ENCODE peak calls at places on chromosomes 6 and 20, in five cellular contexts. X, W, B, P and Z are unnamed samples. For H3K4me1, the result is how much of the 10 kb centered on the place peaks cover.

GRCh38 chr20:59125909-59126308 is 37.7 kb upstream of the ZNF831 start:
- DNase-seq in B (no peak), P (no peak), W (no peak), X (no peak), Z (no peak)

GRCh38 chr6:156880913-156881312 is 103.7 kb downstream of the ARID1B start:
- DNase-seq in X (no peak), B (no peak), W (no peak), P (no peak), Z (no peak)

GRCh38 chr6:44064948-44065272 is 62.3 kb downstream of the MRPL14 start:
- DNase-seq in B (no peak), P (no peak), X (no peak), W (no peak), Z (no peak)

GRCh38 chr6:144219056-144219685 is 66.0 kb upstream of the UTRN start:
- DNase-seq in W (peak), P (no peak), X (no peak), B (no peak), Z (no peak)

GRCh38 chr20:8661229-8662023 is 407.5 kb upstream of the PLCB4 start:
- DNase-seq in B (no peak), X (no peak), W (peak), P (no peak), Z (no peak)

GRCh38 chr20:56516631-56517030 is 7.9 kb upstream of the FAM209A start:
- DNase-seq in W (no peak), X (no peak), B (no peak), P (no peak), Z (no peak)

GRCh38 chr6:141472123-141472522 is 660.6 kb upstream of the GJE1 start:
- DNase-seq in P (no peak), X (no peak), W (no peak), B (no peak), Z (no peak)

GRCh38 chr6:144268821-144269220 is 16.3 kb upstream of the UTRN start:
- DNase-seq in B (no peak), W (no peak), P (no peak), X (no peak), Z (no peak)

GRCh38 chr20:57498425-57499400 is 26.2 kb downstream of the CTCFL start:
- DNase-seq in B (no peak), X (no peak), W (peak), P (no peak), Z (peak)

GRCh38 chr6:24428615-24429014 is 25.9 kb downstream of the MRS2 start:
- DNase-seq in W (no peak), X (no peak), B (no peak), P (no peak), Z (no peak)

GRCh38 chr20:41201760-41202159 is 64.4 kb downstream of the PLCG1 start:
- DNase-seq in B (no peak), P (no peak), W (no peak), X (no peak), Z (no peak)

GRCh38 chr6:55895972-55896371 is 20.6 kb upstream of the BMP5 start:
- DNase-seq in X (no peak), W (no peak), P (no peak), B (no peak), Z (no peak)

GRCh38 chr6:163579880-163580295 is 165.4 kb downstream of the QKI start:
- DNase-seq in X (no peak), B (no peak), P (no peak), W (no peak), Z (no peak)

GRCh38 chr6:153938876-153939275 is 100.2 kb upstream of the OPRM1 start:
- DNase-seq in W (no peak), X (no peak), P (no peak), B (no peak), Z (no peak)

GRCh38 chr6:170489836-170490235 is 63.3 kb downstream of the PSMB1 start:
- DNase-seq in P (no peak), B (no peak), X (no peak), W (no peak), Z (no peak)

GRCh38 chr20:56689318-56689717 is 60.2 kb downstream of the TFAP2C start:
- DNase-seq in P (no peak), X (no peak), W (peak), B (no peak), Z (no peak)

GRCh38 chr6:138098306-138098705 is 8.9 kb downstream of the PERP start:
- DNase-seq in P (no peak), B (no peak), W (no peak), X (no peak), Z (no peak)

GRCh38 chr20:19253316-19253715 is 40.9 kb downstream of the SLC24A3 start:
- DNase-seq in X (no peak), P (no peak), W (no peak), B (no peak), Z (no peak)

GRCh38 chr6:107715523-107716321 is 108.4 kb downstream of the SCML4 start:
- DNase-seq in X (no peak), B (no peak), W (no peak), P (no peak), Z (no peak)

GRCh38 chr6:169162968-169163903 is 90.4 kb downstream of the THBS2 start:
- DNase-seq in P (no peak), W (no peak), X (no peak), B (no peak), Z (no peak)

GRCh38 chr6:157108923-157109322 is 214.4 kb downstream of the TMEM242 start:
- DNase-seq in B (no peak), X (no peak), W (no peak), P (no peak), Z (no peak)

GRCh38 chr6:3610206-3610605 is 141.3 kb downstream of the PXDC1 start:
- DNase-seq in P (no peak), B (no peak), W (peak), X (no peak), Z (no peak)

GRCh38 chr20:50107796-50108331 is 5.1 kb downstream of the UBE2V1 start:
- DNase-seq in P (no peak), X (no peak), W (no peak), B (no peak), Z (no peak)

GRCh38 chr6:19613678-19614077 is 223.5 kb upstream of the ID4 start:
- DNase-seq in W (no peak), X (no peak), P (no peak), B (no peak), Z (no peak)

GRCh38 chr6:164455835-164456234 is 853.6 kb downstream of the C6orf118 start:
- DNase-seq in W (no peak), X (no peak), B (no peak), P (no peak), Z (no peak)

GRCh38 chr6:46935687-46936086 is 13.9 kb upstream of the ADGRF5 start:
- DNase-seq in P (no peak), W (no peak), B (no peak), X (no peak), Z (no peak)

GRCh38 chr6:140960566-140960965 is 1172.2 kb upstream of the GJE1 start:
- DNase-seq in W (no peak), X (no peak), P (no peak), B (no peak), Z (no peak)

GRCh38 chr20:46400828-46401477 is 5.5 kb downstream of the ELMO2 start:
- DNase-seq in X (no peak), W (peak), B (no peak), P (no peak), Z (no peak)

GRCh38 chr6:45703041-45703739 is 312.5 kb downstream of the CLIC5 start:
- DNase-seq in W (no peak), P (no peak), B (no peak), X (no peak), Z (no peak)

GRCh38 chr20:38192323-38192885 is 27.3 kb upstream of the TGM2 start:
- DNase-seq in W (no peak), P (no peak), B (no peak), X (no peak), Z (no peak)

GRCh38 chr20:9482180-9482579 is 32.2 kb upstream of the LAMP5 start:
- DNase-seq in P (no peak), W (no peak), X (no peak), B (no peak), Z (no peak)

GRCh38 chr6:2790588-2790987 is 25.4 kb downstream of the WRNIP1 start:
- DNase-seq in X (no peak), P (no peak), B (no peak), W (no peak), Z (no peak)

GRCh38 chr6:35259946-35260626 is 551 bp downstream of the ZNF76 start:
- DNase-seq in P (peak), X (peak), W (peak), B (peak), Z (no peak)

GRCh38 chr6:20705741-20706140 is 171.5 kb downstream of the CDKAL1 start:
- DNase-seq in B (no peak), P (no peak), W (no peak), X (no peak), Z (no peak)

GRCh38 chr20:50048420-50049166 is 64.4 kb downstream of the UBE2V1 start:
- DNase-seq in X (no peak), B (peak), W (no peak), P (no peak), Z (no peak)

GRCh38 chr20:8126979-8127378 is 5.1 kb upstream of the PLCB1 start:
- DNase-seq in B (no peak), X (no peak), P (no peak), W (no peak), Z (no peak)

GRCh38 chr20:63212393-63212730 is 3.6 kb downstream of the YTHDF1 start:
- DNase-seq in W (no peak), P (no peak), X (no peak), B (no peak), Z (no peak)
- H3K4me1 ChIP-seq in W (under half), P (half or more), X (half or more), B (under half), Z (under half)

GRCh38 chr6:33425668-33426577 is 6.1 kb downstream of the SYNGAP1 start:
- DNase-seq in P (peak), B (peak), W (peak), X (peak), Z (peak)

GRCh38 chr6:33427585-33428218 is 7.8 kb downstream of the SYNGAP1 start:
- DNase-seq in B (peak), X (peak), W (peak), P (peak), Z (peak)

GRCh38 chr6:33424855-33425667 is 5.2 kb downstream of the SYNGAP1 start:
- DNase-seq in B (no peak), X (no peak), W (no peak), P (no peak), Z (no peak)

GRCh38 chr6:33428219-33428890 is 8.5 kb downstream of the SYNGAP1 start:
- DNase-seq in P (no peak), X (peak), W (peak), B (no peak), Z (peak)

DNA sequence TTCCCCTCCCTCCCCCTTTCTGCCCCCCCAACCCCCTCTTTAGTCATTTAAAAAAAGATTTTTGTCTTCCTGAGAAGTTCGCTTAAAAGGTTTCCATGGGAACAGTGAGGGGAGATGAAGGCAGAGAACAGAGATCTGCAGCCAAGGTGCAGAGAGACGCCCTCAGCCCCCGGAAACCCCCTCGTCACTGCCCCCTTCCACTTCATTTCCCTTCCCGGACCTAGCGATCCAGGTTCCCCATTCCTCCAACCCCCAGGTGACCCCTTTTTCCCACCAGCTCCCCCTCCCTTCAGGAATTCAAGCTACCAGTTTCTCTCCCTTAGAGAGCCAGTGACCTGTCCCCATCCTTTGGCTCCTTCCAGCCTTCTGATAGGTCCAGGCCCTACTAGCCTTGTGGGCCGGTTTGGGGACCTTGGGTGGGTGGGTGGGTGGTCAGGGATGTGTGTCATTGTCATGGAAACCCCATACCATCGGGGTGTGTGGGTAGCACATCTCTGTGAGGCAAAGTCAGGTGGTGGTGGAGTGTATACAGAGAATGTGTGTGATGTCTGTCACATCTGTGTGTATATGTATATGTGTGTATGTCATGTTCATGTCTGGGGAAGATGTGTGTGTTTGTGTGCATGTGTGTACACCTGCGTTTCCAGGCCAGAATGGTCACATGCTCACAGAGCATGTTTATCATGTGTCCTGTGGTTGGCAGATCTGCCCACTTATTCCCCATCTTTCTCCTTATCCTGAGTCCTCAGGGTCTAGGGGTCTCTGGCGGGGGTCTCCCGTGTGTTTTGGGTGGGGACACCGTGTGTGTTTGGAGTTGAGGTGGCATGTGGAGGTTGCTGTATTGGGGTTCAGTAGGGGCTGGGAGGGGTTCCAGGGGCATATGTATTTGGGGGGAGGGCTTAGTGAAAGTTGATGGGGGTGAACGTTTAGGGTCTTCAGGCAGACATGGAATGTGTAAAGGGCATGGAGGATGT is 7.0 kb downstream of the SYNGAP1 start:
- DNase-seq in W (peak), X (no peak), P (no peak), B (no peak), Z (no peak)
- H3K4me1 ChIP-seq in W (half or more), X (under half), P (half or more), B (under half), Z (under half)

DNA sequence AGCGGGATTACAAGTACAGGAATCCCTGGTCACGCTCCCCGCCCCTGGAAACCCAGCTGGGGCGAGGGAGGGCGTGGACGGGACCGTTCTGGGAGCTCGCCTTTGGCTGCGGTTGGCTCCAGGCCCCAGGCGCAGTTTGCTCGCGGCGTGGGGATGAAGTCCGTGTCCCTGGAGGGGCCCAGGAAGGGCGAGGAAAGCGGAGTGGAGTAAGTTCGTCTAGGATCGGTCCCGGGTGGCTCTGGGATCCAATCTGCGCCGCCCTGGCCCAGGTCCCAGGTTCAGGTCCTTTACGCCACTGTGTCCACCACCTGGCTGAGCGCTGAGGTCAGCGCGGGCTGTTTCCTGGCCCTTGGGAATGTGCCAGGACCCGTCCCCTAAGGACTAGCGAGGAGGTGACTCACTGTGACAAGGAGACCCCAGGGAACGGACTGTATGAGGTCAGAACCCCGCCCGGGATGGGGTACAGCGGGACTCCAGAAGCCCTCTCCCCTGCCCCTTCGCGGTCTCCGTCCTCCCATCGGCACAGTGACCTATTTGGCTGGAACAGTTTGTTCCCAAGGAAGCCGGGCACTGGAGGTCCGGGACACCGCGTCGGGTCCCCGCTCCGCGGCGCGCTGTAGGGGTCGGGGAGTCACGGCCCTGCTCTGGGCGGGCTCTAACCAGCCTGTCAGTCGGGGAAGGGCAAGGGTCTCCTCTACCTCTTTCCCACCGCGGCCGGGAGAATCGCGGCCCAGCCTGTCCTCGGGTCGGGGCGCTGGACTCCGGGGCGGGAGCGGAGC is 718 bp downstream of the CDKN1A start:
- DNase-seq in B (peak), P (peak), W (peak), X (peak), Z (peak)
- H3K4me1 ChIP-seq in B (under half), P (half or more), W (under half), X (half or more), Z (under half)

GRCh38 chr6:118708736-118709135 is 57.3 kb upstream of the CEP85L start:
- DNase-seq in B (no peak), W (no peak), P (no peak), X (no peak), Z (no peak)
- H3K4me1 ChIP-seq in B (under half), W (under half), P (under half), X (under half), Z (under half)

DNA sequence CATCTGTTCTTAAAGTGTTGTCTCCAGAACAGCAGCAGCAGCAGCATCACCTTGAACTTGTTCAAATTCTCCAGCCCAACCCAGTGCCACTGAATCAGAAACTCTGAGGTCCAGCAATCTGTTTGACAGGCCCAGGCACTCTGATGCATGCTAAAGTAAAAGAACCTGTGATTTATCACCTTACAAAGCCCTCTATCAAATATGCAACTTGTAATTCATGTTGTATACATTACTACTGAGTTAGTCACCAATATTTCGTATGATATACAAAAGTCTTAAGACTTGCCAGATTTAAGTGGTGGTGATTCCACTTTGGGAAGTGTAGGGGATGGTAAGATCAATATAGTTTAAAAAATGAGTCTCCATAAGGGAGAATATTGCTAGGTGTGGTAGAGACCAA is 6.0 kb upstream of the CD164 start:
- DNase-seq in X (no peak), B (no peak), W (no peak), P (no peak), Z (no peak)
- H3K4me1 ChIP-seq in X (under half), B (under half), W (under half), P (under half), Z (under half)

GRCh38 chr6:39214846-39215639 is 14.2 kb downstream of the KCNK5 start:
- DNase-seq in X (peak), W (no peak), B (no peak), P (no peak), Z (no peak)
- H3K4me1 ChIP-seq in X (half or more), W (under half), B (under half), P (under half), Z (under half)